ENCODE peak calls at places on chromosome 19, in six cellular contexts. One of them, this sample, is unnamed.

GRCh38 chr19:35451278-35452096 is 3.4 kb downstream of the FFAR2 start:
- DNase-seq in lower lobe of right lung: no peak
- DNase-seq in activated T-cell treated with anti-CD3 and anti-CD28 coated beads for 24 hours: peak; percentile 12
- DNase-seq in AG20443: no peak
- DNase-seq in left ventricle myocardium inferior: no peak
- DNase-seq in NCI-H1105: no peak
- DNase-seq in this sample: no peak

GRCh38 chr19:6278740-6279619 is 795 bp downstream of the MLLT1 start:
- DNase-seq in lower lobe of right lung: no peak
- DNase-seq in activated T-cell treated with anti-CD3 and anti-CD28 coated beads for 24 hours: no peak
- DNase-seq in AG20443: no peak
- DNase-seq in left ventricle myocardium inferior: no peak
- DNase-seq in NCI-H1105: no peak
- DNase-seq in this sample: no peak

GRCh38 chr19:19550454-19550842 is 12.4 kb downstream of the CILP2 start:
- DNase-seq in lower lobe of right lung: no peak
- DNase-seq in activated T-cell treated with anti-CD3 and anti-CD28 coated beads for 24 hours: no peak
- DNase-seq in AG20443: peak; percentile 56
- DNase-seq in left ventricle myocardium inferior: no peak
- DNase-seq in NCI-H1105: no peak
- DNase-seq in this sample: no peak

GRCh38 chr19:50434525-50434924 is 1.8 kb downstream of the MYBPC2 start:
- DNase-seq in lower lobe of right lung: no peak
- DNase-seq in activated T-cell treated with anti-CD3 and anti-CD28 coated beads for 24 hours: no peak
- DNase-seq in AG20443: no peak
- DNase-seq in left ventricle myocardium inferior: no peak
- DNase-seq in NCI-H1105: no peak
- DNase-seq in this sample: peak; percentile 74

GRCh38 chr19:19647037-19647835 is 3.8 kb upstream of the GMIP start:
- DNase-seq in lower lobe of right lung: no peak
- DNase-seq in activated T-cell treated with anti-CD3 and anti-CD28 coated beads for 24 hours: no peak
- DNase-seq in AG20443: no peak
- DNase-seq in left ventricle myocardium inferior: no peak
- DNase-seq in NCI-H1105: no peak
- DNase-seq in this sample: no peak

GRCh38 chr19:42281175-42282035 is 12.4 kb downstream of the CIC start:
- DNase-seq in lower lobe of right lung: no peak
- DNase-seq in activated T-cell treated with anti-CD3 and anti-CD28 coated beads for 24 hours: no peak
- DNase-seq in AG20443: peak; percentile 34
- DNase-seq in left ventricle myocardium inferior: peak; percentile 69
- DNase-seq in NCI-H1105: peak; percentile 58
- DNase-seq in this sample: peak; percentile 66

GRCh38 chr19:53818756-53819155 is 5.4 kb downstream of the NLRP12 start:
- DNase-seq in lower lobe of right lung: no peak
- DNase-seq in activated T-cell treated with anti-CD3 and anti-CD28 coated beads for 24 hours: no peak
- DNase-seq in AG20443: no peak
- DNase-seq in left ventricle myocardium inferior: no peak
- DNase-seq in NCI-H1105: no peak
- DNase-seq in this sample: peak; percentile 79

GRCh38 chr19:1264801-1265610 is 4.1 kb upstream of the CIRBP start:
- DNase-seq in lower lobe of right lung: peak; percentile 70
- DNase-seq in activated T-cell treated with anti-CD3 and anti-CD28 coated beads for 24 hours: no peak
- DNase-seq in AG20443: peak; percentile 84
- DNase-seq in left ventricle myocardium inferior: peak; percentile 72
- DNase-seq in NCI-H1105: no peak
- DNase-seq in this sample: peak; percentile 67

GRCh38 chr19:58518261-58519086 is 1.1 kb downstream of the ZBTB45 start:
- DNase-seq in lower lobe of right lung: peak; percentile 56
- DNase-seq in activated T-cell treated with anti-CD3 and anti-CD28 coated beads for 24 hours: no peak
- DNase-seq in AG20443: no peak
- DNase-seq in left ventricle myocardium inferior: no peak
- DNase-seq in NCI-H1105: no peak
- DNase-seq in this sample: no peak

GRCh38 chr19:29596885-29597525 is 9.1 kb upstream of the POP4 start:
- DNase-seq in lower lobe of right lung: no peak
- DNase-seq in activated T-cell treated with anti-CD3 and anti-CD28 coated beads for 24 hours: no peak
- DNase-seq in AG20443: no peak
- DNase-seq in left ventricle myocardium inferior: no peak
- DNase-seq in NCI-H1105: no peak
- DNase-seq in this sample: no peak

GRCh38 chr19:3055741-3056453 is 6.4 kb downstream of the TLE5 start:
- DNase-seq in lower lobe of right lung: peak; percentile 77
- DNase-seq in activated T-cell treated with anti-CD3 and anti-CD28 coated beads for 24 hours: no peak
- DNase-seq in AG20443: no peak
- DNase-seq in left ventricle myocardium inferior: no peak
- DNase-seq in NCI-H1105: peak; percentile 96
- DNase-seq in this sample: no peak

GRCh38 chr19:55673889-55674288 is 1.1 kb upstream of the EPN1 start:
- DNase-seq in lower lobe of right lung: no peak
- DNase-seq in activated T-cell treated with anti-CD3 and anti-CD28 coated beads for 24 hours: no peak
- DNase-seq in AG20443: no peak
- DNase-seq in left ventricle myocardium inferior: no peak
- DNase-seq in NCI-H1105: no peak
- DNase-seq in this sample: no peak